ENCODE peak calls at places on chromosome 3, in six cellular contexts. D is activated T-cell treated with anti-CD3 and anti-CD28 coated beads, Interleukin-2, amount 50 U/mL, for 1 hour; T is dorsolateral prefrontal cortex; S is ACHN; R is breast epithelium; B is OCI-LY7. M is an unnamed sample.

GRCh38 chr3:141853146-141853690 is 23.2 kb upstream of the ATP1B3 start:
- DNase-seq in D (no peak), T (no peak), S (no peak), R (no peak), B (no peak), M (no peak)

GRCh38 chr3:97815149-97815917 is 6.5 kb upstream of the CRYBG3 start:
- DNase-seq in D (no peak), T (no peak), S (peak; percentile 49), R (no peak), B (no peak), M (no peak)

GRCh38 chr3:192207239-192207638 is 520.1 kb downstream of the FGF12 start:
- DNase-seq in D (no peak), T (no peak), S (no peak), R (no peak), B (no peak), M (no peak)

GRCh38 chr3:137079572-137079971 is 121.8 kb downstream of the IL20RB start:
- DNase-seq in D (no peak), T (no peak), S (no peak), R (no peak), B (no peak), M (no peak)

GRCh38 chr3:174191380-174191779 is 667.8 kb upstream of the NAALADL2 start:
- DNase-seq in D (no peak), T (no peak), S (no peak), R (no peak), B (no peak), M (no peak)

GRCh38 chr3:186220365-186220764 is 111.5 kb upstream of the ETV5 start:
- DNase-seq in D (no peak), T (no peak), S (no peak), R (no peak), B (no peak), M (no peak)

GRCh38 chr3:159234306-159234705 is 432.5 kb downstream of the MFSD1 start:
- DNase-seq in D (no peak), T (no peak), S (no peak), R (no peak), B (no peak), M (no peak)

GRCh38 chr3:123792473-123793201 is 91.5 kb downstream of the MYLK start:
- DNase-seq in D (no peak), T (no peak), S (no peak), R (no peak), B (no peak), M (no peak)

GRCh38 chr3:39376929-39377634 is 6.1 kb upstream of the SLC25A38 start:
- DNase-seq in D (no peak), T (no peak), S (no peak), R (no peak), B (peak; percentile 54), M (no peak)

GRCh38 chr3:134718736-134719135 is 67.9 kb upstream of the KY start:
- DNase-seq in D (no peak), T (no peak), S (no peak), R (no peak), B (no peak), M (no peak)

GRCh38 chr3:127213381-127213918 is 20.5 kb downstream of the PRR23E start:
- DNase-seq in D (no peak), T (no peak), S (no peak), R (no peak), B (no peak), M (no peak)

GRCh38 chr3:72836923-72837322 is 11.3 kb downstream of the SHQ1 start:
- DNase-seq in D (no peak), T (peak; percentile 47), S (no peak), R (peak; percentile 58), B (no peak), M (no peak)

GRCh38 chr3:156409694-156410093 is 145.2 kb downstream of the SSR3 start:
- DNase-seq in D (no peak), T (no peak), S (no peak), R (no peak), B (no peak), M (no peak)